ENCODE peak calls at places on chromosome 17, in nine cellular contexts. F is WERI-Rb-1; N is CD8-positive, alpha-beta T cell; L is activated CD8-positive, alpha-beta T cell treated with anti-CD3 and anti-CD28 coated beads for 36 hours; U is GM23338; E is dorsolateral prefrontal cortex; G is CD4-positive, alpha-beta T cell; V is HL-60; A is tibial artery. K is an unnamed sample.

GRCh38 chr17:50570516-50570915 is 10.0 kb downstream of the CACNA1G start:
- DNase-seq in F (peak), N (no peak), L (no peak), U (no peak), E (no peak), G (no peak), V (no peak), A (no peak), K (no peak)

GRCh38 chr17:10316986-10317834 is 55.6 kb downstream of the MYH13 start:
- DNase-seq in F (peak), N (no peak), L (peak), U (peak), E (peak), G (no peak), V (no peak), A (no peak), K (no peak)

GRCh38 chr17:39751637-39752036 is 13.9 kb downstream of the GRB7 start:
- DNase-seq in F (no peak), N (no peak), L (no peak), U (no peak), E (no peak), G (no peak), V (no peak), A (peak), K (peak)

GRCh38 chr17:49440581-49440980 is 25.9 kb upstream of the PHB1 start:
- DNase-seq in F (no peak), N (no peak), L (no peak), U (no peak), E (no peak), G (no peak), V (no peak), A (no peak), K (no peak)

GRCh38 chr17:47275245-47275984 is 21.8 kb downstream of the ITGB3 start:
- DNase-seq in F (no peak), N (no peak), L (no peak), U (peak), E (no peak), G (no peak), V (no peak), A (peak), K (no peak)

GRCh38 chr17:1484586-1485310 is 7.7 kb downstream of the MYO1C start:
- DNase-seq in F (peak), N (no peak), L (peak), U (peak), E (no peak), G (peak), V (no peak), A (peak), K (peak)

GRCh38 chr17:8116779-8117178 is 1.5 kb downstream of the ALOXE3 start:
- DNase-seq in F (no peak), N (no peak), L (no peak), U (no peak), E (no peak), G (no peak), V (no peak), A (no peak), K (no peak)

GRCh38 chr17:50631908-50632571 is 2.6 kb upstream of the ABCC3 start:
- DNase-seq in F (peak), N (no peak), L (no peak), U (no peak), E (no peak), G (no peak), V (no peak), A (no peak), K (no peak)

GRCh38 chr17:19306160-19307111 is 56.1 kb downstream of the B9D1 start:
- DNase-seq in F (no peak), N (no peak), L (peak), U (no peak), E (peak), G (peak), V (peak), A (no peak), K (peak)

GRCh38 chr17:17667947-17668346 is 13.3 kb upstream of the RAI1 start:
- DNase-seq in F (no peak), N (no peak), L (no peak), U (no peak), E (no peak), G (no peak), V (no peak), A (no peak), K (no peak)

GRCh38 chr17:6654816-6655731 is 3.5 kb downstream of the C17orf100 start:
- DNase-seq in F (no peak), N (no peak), L (no peak), U (peak), E (no peak), G (no peak), V (no peak), A (no peak), K (no peak)

GRCh38 chr17:41424111-41424635 is at the start of gene KRT37:
- DNase-seq in F (no peak), N (no peak), L (no peak), U (no peak), E (no peak), G (no peak), V (no peak), A (no peak), K (no peak)

GRCh38 chr17:81239714-81240555 is 817 bp downstream of the NDUFAF8 start:
- DNase-seq in F (no peak), N (no peak), L (peak), U (peak), E (no peak), G (peak), V (peak), A (no peak), K (peak)

GRCh38 chr17:2780931-2781454 is 15.2 kb upstream of the RAP1GAP2 start:
- DNase-seq in F (no peak), N (no peak), L (no peak), U (no peak), E (no peak), G (no peak), V (no peak), A (no peak), K (no peak)

GRCh38 chr17:81534157-81535006 is 6.2 kb downstream of the FSCN2 start:
- DNase-seq in F (peak), N (no peak), L (no peak), U (no peak), E (no peak), G (no peak), V (no peak), A (no peak), K (no peak)

GRCh38 chr17:58273453-58274104 is 7.2 kb downstream of the MPO start:
- DNase-seq in F (no peak), N (no peak), L (no peak), U (no peak), E (no peak), G (no peak), V (peak), A (no peak), K (no peak)

GRCh38 chr17:4426499-4427208 is 7.1 kb upstream of the SPNS3 start:
- DNase-seq in F (no peak), N (no peak), L (no peak), U (no peak), E (no peak), G (no peak), V (no peak), A (no peak), K (no peak)

GRCh38 chr17:4417129-4417667 is 16.5 kb upstream of the SPNS3 start:
- DNase-seq in F (no peak), N (no peak), L (no peak), U (no peak), E (no peak), G (no peak), V (no peak), A (no peak), K (no peak)

DNA sequence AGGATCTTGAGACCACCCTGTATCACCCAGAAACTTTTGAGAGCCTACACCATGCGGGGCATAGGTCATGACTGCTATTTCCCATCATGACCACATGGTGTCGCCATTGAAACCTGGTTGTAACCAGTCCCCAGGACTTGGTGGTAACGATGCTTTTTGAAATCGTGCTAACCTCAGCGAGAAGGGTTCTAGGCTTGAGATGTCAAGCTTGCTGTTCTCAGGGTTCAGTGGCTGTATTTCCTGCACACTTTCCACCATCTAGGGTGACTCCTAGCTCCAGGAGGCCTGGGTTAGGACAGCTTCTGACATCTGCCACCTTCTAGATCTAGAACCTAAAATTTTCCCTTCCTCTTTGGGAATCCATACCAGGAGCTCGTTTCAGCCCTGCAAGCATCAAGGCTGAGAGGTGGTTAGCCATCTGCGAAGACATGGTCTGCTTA is 13.0 kb upstream of the SPNS3 start:
- DNase-seq in F (peak), N (peak), L (peak), U (peak), E (peak), G (peak), V (peak), A (no peak), K (peak)
- TF ChIP-seq CTCF in F (peak), N (peak), L (peak), U (peak), E (peak), G (peak), V (peak), A (peak), K (no peak)

DNA sequence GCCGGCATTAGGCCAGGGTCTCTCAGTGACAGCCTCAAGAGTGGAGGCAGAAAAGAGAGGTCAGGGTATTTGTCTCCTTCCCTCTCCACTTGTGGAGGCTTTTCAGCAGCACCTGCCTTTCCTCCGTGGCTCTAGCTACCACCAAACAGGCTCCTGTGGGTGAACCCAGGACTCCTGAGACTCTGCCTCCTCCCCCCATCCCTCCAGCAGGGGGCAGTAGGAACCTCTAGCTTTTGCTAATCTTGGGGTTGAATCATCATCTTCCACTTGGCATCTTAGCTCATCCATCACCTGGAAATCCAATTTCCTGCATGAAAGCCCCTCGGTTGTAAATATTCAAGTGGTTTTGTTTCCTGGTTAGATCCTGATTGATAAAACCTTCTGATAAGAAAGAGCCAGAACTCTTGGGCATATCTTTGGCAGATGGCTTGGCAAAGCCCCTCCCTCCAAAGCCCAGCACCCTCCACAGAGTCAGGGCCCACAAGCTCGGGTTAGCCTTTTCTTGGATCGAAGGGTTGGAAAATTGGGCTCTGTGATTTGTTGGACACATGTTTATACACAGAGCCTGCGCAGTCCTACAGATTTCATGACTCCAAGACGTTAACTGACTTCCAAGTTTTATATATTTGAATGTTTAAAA is 322.1 kb downstream of the MAP2K4 start:
- DNase-seq in F (peak), N (no peak), L (peak), U (peak), E (no peak), G (no peak), V (peak), A (no peak), K (no peak)
- TF ChIP-seq CTCF in F (peak), N (no peak), L (no peak), U (peak), E (no peak), G (no peak), V (peak), A (peak), K (no peak)

GRCh38 chr17:353838-354234 is 1.2 kb upstream of the RPH3AL start:
- DNase-seq in F (no peak), N (no peak), L (no peak), U (no peak), E (no peak), G (no peak), V (no peak), A (no peak), K (no peak)

GRCh38 chr17:351436-351713 is 1.2 kb downstream of the RPH3AL start:
- DNase-seq in F (no peak), N (no peak), L (no peak), U (no peak), E (no peak), G (no peak), V (no peak), A (no peak), K (no peak)

GRCh38 chr17:351875-352420 is 659 bp downstream of the RPH3AL start:
- DNase-seq in F (no peak), N (no peak), L (no peak), U (no peak), E (no peak), G (no peak), V (no peak), A (no peak), K (no peak)

GRCh38 chr17:353213-353837 is 718 bp upstream of the RPH3AL start:
- DNase-seq in F (no peak), N (no peak), L (no peak), U (no peak), E (no peak), G (no peak), V (no peak), A (no peak), K (no peak)

GRCh38 chr17:352421-353212 is at the start of gene RPH3AL:
- DNase-seq in F (peak), N (no peak), L (no peak), U (peak), E (no peak), G (no peak), V (no peak), A (no peak), K (no peak)
- TF ChIP-seq CTCF in F (no peak), N (no peak), L (no peak), U (no peak), E (no peak), G (no peak), V (no peak), A (no peak), K (no peak)

GRCh38 chr17:63621684-63622570 is at the start of gene MAP3K3:
- DNase-seq in F (peak), N (peak), L (peak), U (peak), E (peak), G (peak), V (peak), A (peak), K (peak)

GRCh38 chr17:63623786-63624185 is 1.6 kb downstream of the MAP3K3 start:
- DNase-seq in F (no peak), N (no peak), L (no peak), U (no peak), E (no peak), G (no peak), V (no peak), A (no peak), K (no peak)

GRCh38 chr17:63626551-63627228 is 4.5 kb downstream of the MAP3K3 start:
- DNase-seq in F (no peak), N (no peak), L (no peak), U (no peak), E (no peak), G (no peak), V (no peak), A (no peak), K (no peak)

GRCh38 chr17:63621229-63621683 is 961 bp upstream of the MAP3K3 start:
- DNase-seq in F (no peak), N (no peak), L (no peak), U (peak), E (no peak), G (no peak), V (no peak), A (no peak), K (no peak)

GRCh38 chr17:63622571-63623390 is 564 bp downstream of the MAP3K3 start:
- DNase-seq in F (peak), N (peak), L (peak), U (peak), E (peak), G (peak), V (peak), A (peak), K (peak)
- TF ChIP-seq CTCF in F (no peak), N (no peak), L (no peak), U (no peak), E (no peak), G (no peak), V (no peak), A (no peak), K (no peak)

DNA sequence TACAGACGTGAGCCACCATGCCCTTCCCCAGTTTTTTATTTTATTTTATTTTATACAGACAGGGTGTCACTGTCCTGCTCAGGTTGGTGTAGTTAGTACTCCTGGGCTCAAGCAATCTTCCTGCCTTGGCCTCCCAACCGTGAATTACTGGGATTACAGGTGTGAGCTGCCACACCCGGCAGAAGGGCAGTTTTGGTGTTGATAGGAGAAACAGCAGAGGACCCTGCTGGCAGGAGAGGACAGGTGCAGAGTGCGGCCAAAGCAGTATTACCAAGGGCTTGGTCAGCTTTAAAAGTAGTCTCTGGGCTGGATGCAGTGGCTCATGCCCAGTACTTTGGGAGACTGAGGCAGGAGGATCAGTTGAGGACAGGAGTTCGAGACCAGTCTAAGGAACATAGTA is 22.9 kb downstream of the FOXK2 start:
- DNase-seq in F (no peak), N (no peak), L (no peak), U (no peak), E (no peak), G (no peak), V (no peak), A (no peak), K (no peak)
- TF ChIP-seq CTCF in F (no peak), N (no peak), L (no peak), U (no peak), E (no peak), G (no peak), V (no peak), A (no peak), K (no peak)

GRCh38 chr17:77372444-77373297 is 231.9 kb downstream of the SEC14L1 start:
- DNase-seq in F (no peak), N (peak), L (peak), U (peak), E (no peak), G (peak), V (peak), A (peak), K (peak)
- TF ChIP-seq CTCF in F (no peak), N (no peak), L (no peak), U (peak), E (no peak), G (no peak), V (no peak), A (no peak), K (no peak)

GRCh38 chr17:65562206-65562531 is 721 bp upstream of the AXIN2 start:
- DNase-seq in F (no peak), N (no peak), L (no peak), U (no peak), E (no peak), G (no peak), V (no peak), A (no peak), K (no peak)

GRCh38 chr17:65565559-65565958 is 4.1 kb upstream of the AXIN2 start:
- DNase-seq in F (no peak), N (no peak), L (no peak), U (no peak), E (no peak), G (no peak), V (no peak), A (no peak), K (no peak)

GRCh38 chr17:65567566-65567965 is 6.1 kb upstream of the AXIN2 start:
- DNase-seq in F (no peak), N (no peak), L (no peak), U (no peak), E (no peak), G (no peak), V (no peak), A (no peak), K (no peak)

GRCh38 chr17:65561394-65562205 is at the start of gene AXIN2:
- DNase-seq in F (peak), N (peak), L (peak), U (peak), E (peak), G (peak), V (peak), A (peak), K (peak)

DNA sequence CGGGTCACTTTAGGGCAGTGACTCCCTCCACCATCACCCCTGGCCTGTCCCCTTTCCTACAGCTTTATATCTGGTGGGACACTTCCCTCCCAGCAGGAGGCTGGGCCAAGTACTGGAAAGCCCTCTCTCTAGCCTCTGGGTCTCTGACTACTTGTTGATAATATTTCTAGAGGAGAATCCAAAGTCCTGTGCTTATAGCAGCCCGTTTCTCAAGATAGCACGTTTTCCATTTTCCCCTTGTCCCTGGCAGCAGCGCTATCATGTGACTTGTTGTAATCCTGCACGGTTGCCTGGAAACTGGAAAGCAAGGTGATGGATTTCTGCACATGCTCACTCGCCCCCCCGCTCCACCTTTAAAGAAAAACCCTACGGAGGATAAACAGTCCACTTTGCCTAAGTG is 3.3 kb upstream of the AXIN2 start:
- DNase-seq in F (peak), N (no peak), L (no peak), U (no peak), E (peak), G (no peak), V (no peak), A (no peak), K (no peak)
- TF ChIP-seq CTCF in F (no peak), N (no peak), L (no peak), U (no peak), E (no peak), G (no peak), V (no peak), A (no peak), K (no peak)

GRCh38 chr17:76408037-76408849 is 23.8 kb downstream of the SPHK1 start:
- DNase-seq in F (peak), N (peak), L (peak), U (peak), E (no peak), G (peak), V (peak), A (peak), K (peak)
- TF ChIP-seq CTCF in F (peak), N (peak), L (peak), U (peak), E (peak), G (peak), V (peak), A (peak), K (peak)